ENCODE peak calls at places on chromosomes 11 and 22, in six cellular contexts. J is anterior cingulate cortex, T is NCI-H146, Y is ureter, H is NCI-H526, W is non-pigmented ciliary epithelial cell. Z is an unnamed sample.

GRCh38 chr11:118921121-118921928 is 4.4 kb downstream of the BCL9L start:
- DNase-seq in T (no peak), Y (peak; percentile 78), H (no peak), W (no peak), J (no peak), Z (peak; percentile 68)

GRCh38 chr11:122893131-122893530 is 10.6 kb downstream of the JHY start:
- DNase-seq in T (no peak), Y (no peak), H (no peak), W (no peak), J (no peak), Z (peak; percentile 97)

GRCh38 chr22:28116261-28116673 is 197.2 kb upstream of the PITPNB start:
- DNase-seq in Y (peak; percentile 47), T (no peak), J (no peak), H (no peak), W (peak; percentile 79), Z (peak; percentile 95)

GRCh38 chr22:37473437-37473946 is 12.7 kb downstream of the MFNG start:
- DNase-seq in J (no peak), T (no peak), Y (no peak), W (no peak), H (no peak), Z (no peak)

GRCh38 chr11:6362868-6363678 is 27.2 kb upstream of the SMPD1 start:
- DNase-seq in T (peak; percentile 78), H (peak; percentile 85), J (peak; percentile 52), W (peak; percentile 53), Y (peak; percentile 79), Z (peak; percentile 79)

GRCh38 chr11:102680945-102681344 is 24.6 kb downstream of the MMP27 start:
- DNase-seq in J (no peak), Y (no peak), T (no peak), W (no peak), H (no peak), Z (no peak)

GRCh38 chr11:72776844-72777754 is 16.7 kb downstream of the STARD10 start:
- DNase-seq in Y (no peak), H (no peak), W (no peak), T (peak; percentile 15), J (peak; percentile 82), Z (no peak)

GRCh38 chr11:112656772-112657428 is 304.3 kb upstream of the NCAM1 start:
- DNase-seq in H (no peak), W (peak; percentile 53), Y (no peak), J (no peak), T (no peak), Z (peak; percentile 66)

GRCh38 chr11:110525883-110526282 is 96.1 kb downstream of the FDX1 start:
- DNase-seq in H (no peak), Y (no peak), T (no peak), W (no peak), J (no peak), Z (peak; percentile 81)

GRCh38 chr11:72753341-72754148 is 1.3 kb upstream of the ARAP1 start:
- DNase-seq in T (no peak), H (no peak), J (no peak), Y (no peak), W (no peak), Z (no peak)

GRCh38 chr11:133269272-133269671 is 263.0 kb downstream of the OPCML start:
- DNase-seq in J (no peak), Y (no peak), W (no peak), T (no peak), H (no peak), Z (no peak)

GRCh38 chr11:119722281-119722794 is 6.7 kb downstream of the NECTIN1 start:
- DNase-seq in T (peak; percentile 98), H (peak; percentile 77), J (no peak), W (no peak), Y (no peak), Z (no peak)

GRCh38 chr22:22552630-22553029 is 6.4 kb downstream of the PRAME start:
- DNase-seq in H (peak; percentile 7), T (peak; percentile 44), W (no peak), J (no peak), Y (no peak), Z (no peak)

GRCh38 chr22:36232715-36233401 is 6.5 kb downstream of the APOL2 start:
- DNase-seq in H (no peak), J (no peak), W (no peak), Y (peak; percentile 38), T (no peak), Z (no peak)

GRCh38 chr22:42799462-42800405 is 57.3 kb downstream of the ARFGAP3 start:
- DNase-seq in J (no peak), T (no peak), H (no peak), Y (peak; percentile 31), W (no peak), Z (no peak)

GRCh38 chr11:116062526-116063171 is 558.4 kb upstream of the CADM1 start:
- DNase-seq in Y (no peak), W (no peak), H (peak; percentile 25), T (peak; percentile 94), J (no peak), Z (peak; percentile 31)

GRCh38 chr11:104200688-104201087 is 36.7 kb upstream of the PDGFD start:
- DNase-seq in J (no peak), H (no peak), W (no peak), T (no peak), Y (no peak), Z (no peak)

GRCh38 chr11:93249437-93250210 is 51.8 kb upstream of the SLC36A4 start:
- DNase-seq in T (no peak), Y (no peak), J (no peak), H (no peak), W (no peak), Z (peak; percentile 13)

GRCh38 chr11:34146411-34146810 is 41.0 kb downstream of the NAT10 start:
- DNase-seq in W (no peak), Y (no peak), H (no peak), T (no peak), J (no peak), Z (no peak)

GRCh38 chr22:42926034-42926433 is 69.0 kb upstream of the ARFGAP3 start:
- DNase-seq in W (no peak), H (no peak), T (no peak), Y (no peak), J (no peak), Z (no peak)

Z was measured in kidney tubule cell.